ENCODE peak calls at places on chromosome X, in nine cellular contexts. H is esophagus squamous epithelium, F is stomach, I is HCT116, O is IMR-90, U is suprapubic skin, V is heart left ventricle, M is esophagus muscularis mucosa, J is Peyer's patch. N is an unnamed sample.

GRCh38 chrX:78387364-78387763 is 60.0 kb upstream of the CYSLTR1 start:
- DNase-seq in H (no peak), F (no peak), I (no peak), O (no peak), U (no peak), V (no peak), M (no peak), J (no peak), N (no peak)

GRCh38 chrX:26411045-26411444 is 195.1 kb downstream of the MAGEB5 start:
- DNase-seq in H (no peak), F (no peak), I (no peak), O (no peak), U (no peak), V (no peak), M (no peak), J (no peak), N (peak)

GRCh38 chrX:101160001-101160400 is 59.6 kb upstream of the DRP2 start:
- DNase-seq in H (no peak), F (no peak), I (no peak), O (no peak), U (no peak), V (no peak), M (no peak), J (no peak), N (no peak)

GRCh38 chrX:46575586-46575985 is 2.0 kb downstream of the CHST7 start:
- DNase-seq in H (no peak), F (no peak), I (no peak), O (no peak), U (no peak), V (no peak), M (no peak), J (no peak), N (no peak)

GRCh38 chrX:38754102-38754790 is 47.0 kb upstream of the MID1IP1 start:
- DNase-seq in H (no peak), F (no peak), I (peak), O (peak), U (no peak), V (no peak), M (no peak), J (peak), N (peak)

GRCh38 chrX:136745215-136746173 is 35.2 kb downstream of the ARHGEF6 start:
- DNase-seq in H (no peak), F (no peak), I (no peak), O (no peak), U (no peak), V (no peak), M (no peak), J (no peak), N (peak)

GRCh38 chrX:73987166-73987565 is 316.8 kb upstream of the ZCCHC13 start:
- DNase-seq in H (no peak), F (no peak), I (no peak), O (no peak), U (no peak), V (no peak), M (no peak), J (no peak), N (no peak)

GRCh38 chrX:31483336-31483735 is 411.5 kb upstream of the FTHL17 start:
- DNase-seq in H (no peak), F (no peak), I (no peak), O (peak), U (no peak), V (no peak), M (no peak), J (no peak), N (no peak)

GRCh38 chrX:115413246-115413878 is 123.8 kb downstream of the LUZP4 start:
- DNase-seq in H (no peak), F (no peak), I (no peak), O (peak), U (no peak), V (no peak), M (no peak), J (no peak), N (no peak)

GRCh38 chrX:2819345-2820130 is 9.2 kb upstream of the GYG2 start:
- DNase-seq in H (no peak), F (no peak), I (no peak), O (peak), U (no peak), V (no peak), M (no peak), J (no peak), N (peak)

GRCh38 chrX:49915352-49916222 is 6.8 kb upstream of the CLCN5 start:
- DNase-seq in H (no peak), F (peak), I (peak), O (peak), U (no peak), V (no peak), M (no peak), J (peak), N (peak)

GRCh38 chrX:120251471-120252011 is 929 bp downstream of the ZBTB33 start:
- DNase-seq in H (no peak), F (peak), I (no peak), O (peak), U (no peak), V (no peak), M (no peak), J (peak), N (peak)

GRCh38 chrX:13373807-13374187 is 53.9 kb upstream of the ATXN3L start:
- DNase-seq in H (no peak), F (no peak), I (no peak), O (peak), U (no peak), V (no peak), M (no peak), J (no peak), N (no peak)

GRCh38 chrX:48918644-48919340 is at the start of gene PIM2:
- DNase-seq in H (peak), F (peak), I (peak), O (peak), U (peak), V (peak), M (peak), J (peak), N (peak)

GRCh38 chrX:131795442-131796229 is 227.5 kb upstream of the STK26 start:
- DNase-seq in H (no peak), F (peak), I (no peak), O (no peak), U (no peak), V (no peak), M (no peak), J (no peak), N (no peak)

GRCh38 chrX:150873616-150874015 is 24.9 kb downstream of the CD99L2 start:
- DNase-seq in H (no peak), F (peak), I (peak), O (peak), U (no peak), V (peak), M (no peak), J (no peak), N (no peak)

GRCh38 chrX:122770581-122770980 is 413.5 kb upstream of the GRIA3 start:
- DNase-seq in H (no peak), F (no peak), I (no peak), O (no peak), U (no peak), V (no peak), M (no peak), J (no peak), N (no peak)

GRCh38 chrX:18075603-18076002 is 145.1 kb downstream of the BEND2 start:
- DNase-seq in H (no peak), F (no peak), I (no peak), O (no peak), U (no peak), V (no peak), M (no peak), J (no peak), N (no peak)

GRCh38 chrX:107272431-107272921 is 66.1 kb downstream of the DNAAF6 start:
- DNase-seq in H (no peak), F (no peak), I (no peak), O (no peak), U (no peak), V (no peak), M (no peak), J (no peak), N (peak)

GRCh38 chrX:133448512-133449076 is 33.3 kb upstream of the GPC4 start:
- DNase-seq in H (no peak), F (no peak), I (no peak), O (no peak), U (no peak), V (no peak), M (no peak), J (no peak), N (no peak)

GRCh38 chrX:133440081-133440796 is 24.9 kb upstream of the GPC4 start:
- DNase-seq in H (no peak), F (no peak), I (no peak), O (no peak), U (no peak), V (no peak), M (no peak), J (no peak), N (no peak)

GRCh38 chrX:133440797-133441163 is 25.5 kb upstream of the GPC4 start:
- DNase-seq in H (no peak), F (no peak), I (no peak), O (no peak), U (no peak), V (no peak), M (no peak), J (no peak), N (no peak)

GRCh38 chrX:133444196-133444595 is 28.9 kb upstream of the GPC4 start:
- DNase-seq in H (no peak), F (no peak), I (no peak), O (no peak), U (no peak), V (no peak), M (no peak), J (no peak), N (no peak)

DNA sequence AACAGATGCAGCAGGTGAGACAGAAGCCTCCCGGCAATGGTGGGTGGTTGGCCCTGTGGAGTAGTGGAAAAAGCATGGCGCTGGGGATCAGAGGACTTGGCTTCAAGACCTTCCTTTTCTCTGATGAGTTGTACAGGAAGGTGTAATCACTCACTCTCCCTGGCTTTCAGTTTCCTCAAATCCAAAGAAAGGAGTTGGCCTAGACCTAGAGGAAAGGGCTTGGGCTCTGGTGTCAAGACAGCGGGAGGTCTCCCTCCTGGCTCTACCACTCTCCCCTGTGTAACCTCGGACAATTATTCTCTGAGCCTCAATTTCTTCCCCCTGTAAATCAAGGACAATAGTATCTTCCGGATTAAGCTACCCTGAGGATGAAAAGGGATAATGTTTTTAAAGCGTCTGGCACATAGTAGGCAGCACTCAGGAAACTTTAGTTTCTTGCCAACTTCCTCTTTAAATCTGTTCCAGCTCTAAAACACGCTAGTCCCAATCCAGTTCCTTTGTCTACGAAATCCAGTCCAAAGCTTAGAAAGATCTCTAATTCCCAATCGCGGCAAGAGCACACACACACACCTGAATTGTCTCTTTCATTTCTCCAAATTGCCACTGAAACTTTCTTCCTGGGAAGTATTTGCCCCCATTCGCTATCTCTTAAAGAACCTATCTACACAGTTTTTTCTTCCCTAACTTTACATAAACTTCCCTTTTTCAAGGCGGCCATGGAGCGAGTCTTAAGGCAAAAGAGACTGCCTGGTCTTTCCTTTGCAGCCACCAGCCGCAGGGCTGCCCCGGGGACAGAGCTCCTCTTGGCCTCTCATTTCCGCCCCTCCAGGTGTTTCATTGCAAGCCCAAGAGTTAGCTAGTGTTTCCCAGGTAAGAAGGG is 29.9 kb upstream of the GPC4 start:
- DNase-seq in H (no peak), F (no peak), I (peak), O (no peak), U (no peak), V (no peak), M (no peak), J (no peak), N (no peak)
- TF ChIP-seq POLR2A in H (no peak), F (no peak), I (no peak), O (no peak), U (no peak), V (no peak), M (no peak), J (no peak), N (no peak)

GRCh38 chrX:118727686-118728339 is 407 bp downstream of the IL13RA1 start:
- DNase-seq in H (no peak), F (peak), I (no peak), O (peak), U (no peak), V (peak), M (no peak), J (peak), N (no peak)
- TF ChIP-seq POLR2A in H (no peak), F (no peak), I (no peak), O (peak), U (no peak), V (no peak), M (no peak), J (peak), N (no peak)

DNA sequence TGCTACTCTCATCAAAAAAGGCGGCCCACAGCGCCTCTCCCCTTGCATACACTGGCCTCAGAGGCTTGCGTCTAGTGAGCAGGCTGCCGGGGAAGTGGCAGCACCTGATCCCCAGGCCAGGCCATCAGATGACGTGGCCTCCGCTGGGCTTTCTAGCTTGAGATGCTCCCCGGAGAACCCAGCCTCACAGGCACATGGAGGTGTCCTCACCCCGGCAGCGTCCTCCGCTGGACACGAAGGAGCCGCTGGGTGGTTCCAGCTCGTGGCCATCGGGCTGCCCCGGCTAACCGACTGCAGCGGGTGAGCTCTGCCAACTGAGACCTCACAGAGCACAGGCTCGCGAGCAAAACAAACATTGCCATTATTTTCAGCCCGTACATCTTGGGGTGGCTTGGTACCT is 12.7 kb downstream of the IRAK1 start:
- DNase-seq in H (no peak), F (no peak), I (no peak), O (no peak), U (no peak), V (no peak), M (no peak), J (no peak), N (no peak)
- TF ChIP-seq POLR2A in H (no peak), F (no peak), I (no peak), O (no peak), U (no peak), V (no peak), M (no peak), J (no peak), N (no peak)

GRCh38 chrX:15675490-15675921 is 10.9 kb upstream of the CLTRN start:
- DNase-seq in H (peak), F (peak), I (peak), O (no peak), U (peak), V (peak), M (peak), J (peak), N (peak)
- TF ChIP-seq POLR2A in H (no peak), F (no peak), I (no peak), O (peak), U (no peak), V (no peak), M (no peak), J (peak), N (peak)

DNA sequence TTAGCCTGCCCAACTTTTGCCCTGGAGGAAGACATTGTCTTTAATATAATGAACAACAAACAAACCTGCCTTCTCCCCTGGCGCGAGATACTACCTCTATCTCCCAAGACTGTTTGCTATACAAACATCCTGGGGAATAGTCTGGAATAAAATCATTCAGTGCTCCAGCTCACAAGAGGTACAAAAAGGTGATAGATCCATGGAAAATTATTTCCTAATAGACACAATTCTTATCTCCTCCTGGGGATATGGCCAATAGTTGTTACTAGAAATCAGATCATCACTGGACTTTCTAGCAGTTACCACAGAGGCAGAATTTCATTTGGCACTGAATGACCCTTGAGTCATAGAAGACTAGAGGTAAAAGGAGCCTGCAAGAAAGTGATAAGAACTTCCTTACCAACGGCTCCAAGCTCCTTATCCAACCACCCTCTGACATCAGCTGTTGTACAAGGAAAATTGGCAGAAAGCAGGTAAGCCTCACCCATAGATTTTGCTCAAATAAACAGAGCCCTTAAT is 38.1 kb downstream of the MID1 start:
- DNase-seq in H (no peak), F (no peak), I (peak), O (peak), U (no peak), V (no peak), M (no peak), J (no peak), N (peak)
- TF ChIP-seq POLR2A in H (no peak), F (no peak), I (no peak), O (no peak), U (no peak), V (no peak), M (no peak), J (no peak), N (no peak)

GRCh38 chrX:68691921-68692320 is 44.5 kb downstream of the STARD8 start:
- DNase-seq in H (no peak), F (no peak), I (no peak), O (no peak), U (no peak), V (no peak), M (no peak), J (no peak), N (no peak)

GRCh38 chrX:68692651-68693050 is 45.2 kb downstream of the STARD8 start:
- DNase-seq in H (no peak), F (no peak), I (no peak), O (peak), U (no peak), V (no peak), M (no peak), J (no peak), N (no peak)

GRCh38 chrX:68694429-68695205 is 47.2 kb downstream of the STARD8 start:
- DNase-seq in H (no peak), F (no peak), I (no peak), O (no peak), U (no peak), V (no peak), M (no peak), J (no peak), N (peak)

GRCh38 chrX:68695206-68695845 is 47.9 kb downstream of the STARD8 start:
- DNase-seq in H (no peak), F (no peak), I (no peak), O (no peak), U (no peak), V (no peak), M (no peak), J (no peak), N (peak)

GRCh38 chrX:68693481-68694410 is 46.3 kb downstream of the STARD8 start:
- DNase-seq in H (no peak), F (peak), I (no peak), O (peak), U (peak), V (peak), M (no peak), J (peak), N (peak)
- TF ChIP-seq POLR2A in H (no peak), F (no peak), I (no peak), O (peak), U (no peak), V (peak), M (no peak), J (no peak), N (peak)

DNA sequence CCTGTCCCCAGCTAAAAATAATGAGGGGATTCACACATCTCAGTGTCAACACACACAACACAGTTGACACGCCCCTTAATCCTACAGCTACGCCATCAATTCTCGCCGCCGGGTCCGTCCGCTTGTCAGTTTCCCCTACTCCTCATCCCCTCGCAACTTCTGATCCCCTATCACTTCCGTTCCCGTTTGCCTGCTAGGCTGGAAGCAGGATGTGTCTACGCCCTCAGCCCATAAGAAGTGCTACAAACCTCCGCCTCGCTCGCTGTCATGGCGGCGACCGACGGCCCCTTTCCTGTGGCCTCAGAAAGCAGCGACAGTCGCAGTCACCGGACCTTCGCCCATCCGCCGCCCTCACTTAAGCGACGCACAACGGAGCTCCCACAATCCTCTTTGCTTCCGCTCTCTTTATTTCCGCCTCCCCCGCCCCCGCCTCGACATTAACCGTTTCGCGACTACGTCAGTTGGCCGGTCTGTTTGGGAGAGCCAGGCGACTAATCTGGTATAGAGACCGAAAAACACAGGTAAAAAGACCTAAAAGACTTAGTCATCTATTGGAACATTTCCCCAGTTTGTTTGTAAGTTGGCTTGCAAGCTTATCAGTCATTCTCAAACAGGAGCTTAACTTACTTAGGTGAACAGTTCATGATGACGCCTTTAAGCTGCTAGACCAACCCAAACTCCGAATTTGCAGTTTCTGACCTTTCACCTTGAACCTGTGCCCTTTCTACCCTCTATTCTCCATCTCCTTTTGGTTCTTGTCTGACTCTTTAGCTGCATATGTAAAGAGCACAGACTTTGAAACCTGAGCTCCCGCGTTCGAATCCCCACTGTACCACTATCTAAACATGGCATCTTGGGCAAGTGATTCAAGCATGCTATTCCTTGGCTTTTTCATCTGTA is at the start of gene SLC25A53:
- DNase-seq in H (peak), F (peak), I (peak), O (peak), U (peak), V (peak), M (peak), J (peak), N (peak)
- TF ChIP-seq POLR2A in H (no peak), F (no peak), I (no peak), O (peak), U (no peak), V (peak), M (no peak), J (peak), N (peak)

N was measured in erythroblast.